ENCODE peak calls at places on chromosomes 6 and 20, in six cellular contexts. One of them, this sample, is unnamed.
A peak's percentile ranks its signal among the peaks of the same experiment; 100 is the strongest.

GRCh38 chr6:136309729-136310311 is 20.2 kb upstream of the BCLAF1 start:
- DNase-seq in stimulated activated effector memory CD8-positive, alpha-beta T cell treated with anti-CD3 and anti-CD28 coated beads, Interleukin-12 subunit alpha, Interleukin-12 subunit beta, amount 100 ng/mL, for 72 hours: no peak
- DNase-seq in lung: no peak
- DNase-seq in NCI-H510A treated with DMSO at 0.1 percent for 48 hours: no peak
- DNase-seq in GM12892: no peak
- DNase-seq in effector CD4-positive, alpha-beta T cell: no peak
- DNase-seq in this sample: no peak

GRCh38 chr20:19210426-19211155 is 1.9 kb upstream of the SLC24A3 start:
- DNase-seq in stimulated activated effector memory CD8-positive, alpha-beta T cell treated with anti-CD3 and anti-CD28 coated beads, Interleukin-12 subunit alpha, Interleukin-12 subunit beta, amount 100 ng/mL, for 72 hours: no peak
- DNase-seq in lung: peak; percentile 49
- DNase-seq in NCI-H510A treated with DMSO at 0.1 percent for 48 hours: peak; percentile 32
- DNase-seq in GM12892: no peak
- DNase-seq in effector CD4-positive, alpha-beta T cell: no peak
- DNase-seq in this sample: no peak

GRCh38 chr20:48052492-48052870 is 267.2 kb upstream of the SULF2 start:
- DNase-seq in stimulated activated effector memory CD8-positive, alpha-beta T cell treated with anti-CD3 and anti-CD28 coated beads, Interleukin-12 subunit alpha, Interleukin-12 subunit beta, amount 100 ng/mL, for 72 hours: no peak
- DNase-seq in lung: no peak
- DNase-seq in NCI-H510A treated with DMSO at 0.1 percent for 48 hours: no peak
- DNase-seq in GM12892: no peak
- DNase-seq in effector CD4-positive, alpha-beta T cell: no peak
- DNase-seq in this sample: no peak

GRCh38 chr20:46174469-46175126 is 56.5 kb downstream of the CD40 start:
- DNase-seq in stimulated activated effector memory CD8-positive, alpha-beta T cell treated with anti-CD3 and anti-CD28 coated beads, Interleukin-12 subunit alpha, Interleukin-12 subunit beta, amount 100 ng/mL, for 72 hours: peak; percentile 82
- DNase-seq in lung: peak; percentile 56
- DNase-seq in NCI-H510A treated with DMSO at 0.1 percent for 48 hours: peak; percentile 67
- DNase-seq in GM12892: peak; percentile 87
- DNase-seq in effector CD4-positive, alpha-beta T cell: peak; percentile 65
- DNase-seq in this sample: peak; percentile 64

GRCh38 chr6:24664049-24664987 is 2.4 kb downstream of the TDP2 start:
- DNase-seq in stimulated activated effector memory CD8-positive, alpha-beta T cell treated with anti-CD3 and anti-CD28 coated beads, Interleukin-12 subunit alpha, Interleukin-12 subunit beta, amount 100 ng/mL, for 72 hours: no peak
- DNase-seq in lung: no peak
- DNase-seq in NCI-H510A treated with DMSO at 0.1 percent for 48 hours: no peak
- DNase-seq in GM12892: no peak
- DNase-seq in effector CD4-positive, alpha-beta T cell: no peak
- DNase-seq in this sample: no peak

GRCh38 chr6:151034825-151035781 is 169.6 kb downstream of the MTHFD1L start:
- DNase-seq in stimulated activated effector memory CD8-positive, alpha-beta T cell treated with anti-CD3 and anti-CD28 coated beads, Interleukin-12 subunit alpha, Interleukin-12 subunit beta, amount 100 ng/mL, for 72 hours: no peak
- DNase-seq in lung: no peak
- DNase-seq in NCI-H510A treated with DMSO at 0.1 percent for 48 hours: no peak
- DNase-seq in GM12892: no peak
- DNase-seq in effector CD4-positive, alpha-beta T cell: no peak
- DNase-seq in this sample: peak; percentile 16

GRCh38 chr6:146700078-146700686 is 101.4 kb downstream of the ADGB start:
- DNase-seq in stimulated activated effector memory CD8-positive, alpha-beta T cell treated with anti-CD3 and anti-CD28 coated beads, Interleukin-12 subunit alpha, Interleukin-12 subunit beta, amount 100 ng/mL, for 72 hours: no peak
- DNase-seq in lung: peak; percentile 83
- DNase-seq in NCI-H510A treated with DMSO at 0.1 percent for 48 hours: peak; percentile 47
- DNase-seq in GM12892: no peak
- DNase-seq in effector CD4-positive, alpha-beta T cell: peak; percentile 2
- DNase-seq in this sample: peak; percentile 82

GRCh38 chr20:36399147-36399968 is 93.2 kb downstream of the DLGAP4 start:
- DNase-seq in stimulated activated effector memory CD8-positive, alpha-beta T cell treated with anti-CD3 and anti-CD28 coated beads, Interleukin-12 subunit alpha, Interleukin-12 subunit beta, amount 100 ng/mL, for 72 hours: peak; percentile 65
- DNase-seq in lung: no peak
- DNase-seq in NCI-H510A treated with DMSO at 0.1 percent for 48 hours: peak; percentile 21
- DNase-seq in GM12892: peak; percentile 45
- DNase-seq in effector CD4-positive, alpha-beta T cell: no peak
- DNase-seq in this sample: no peak

GRCh38 chr6:33419580-33420492 is at the start of gene SYNGAP1:
- DNase-seq in stimulated activated effector memory CD8-positive, alpha-beta T cell treated with anti-CD3 and anti-CD28 coated beads, Interleukin-12 subunit alpha, Interleukin-12 subunit beta, amount 100 ng/mL, for 72 hours: no peak
- DNase-seq in lung: no peak
- DNase-seq in NCI-H510A treated with DMSO at 0.1 percent for 48 hours: peak; percentile 68
- DNase-seq in GM12892: no peak
- DNase-seq in effector CD4-positive, alpha-beta T cell: no peak
- DNase-seq in this sample: no peak

GRCh38 chr20:10586296-10586695 is 87.5 kb downstream of the JAG1 start:
- DNase-seq in stimulated activated effector memory CD8-positive, alpha-beta T cell treated with anti-CD3 and anti-CD28 coated beads, Interleukin-12 subunit alpha, Interleukin-12 subunit beta, amount 100 ng/mL, for 72 hours: no peak
- DNase-seq in lung: no peak
- DNase-seq in NCI-H510A treated with DMSO at 0.1 percent for 48 hours: no peak
- DNase-seq in GM12892: no peak
- DNase-seq in effector CD4-positive, alpha-beta T cell: no peak
- DNase-seq in this sample: no peak